ENCODE peak calls at places on chromosomes 6 and 20, in four cellular contexts. V, T, K and Z are unnamed samples.

GRCh38 chr20:17615645-17616479 is 46.0 kb downstream of the DSTN start:
- DNase-seq in V (no peak), K (no peak), T (no peak), Z (no peak)

GRCh38 chr6:38997128-38997761 is 51.3 kb upstream of the GLP1R start:
- DNase-seq in T (no peak), V (peak), K (peak), Z (no peak)

GRCh38 chr6:73666393-73666792 is 12.6 kb upstream of the SLC17A5 start:
- DNase-seq in V (no peak), K (no peak), T (no peak), Z (no peak)

GRCh38 chr6:37696841-37697735 is 595 bp downstream of the MDGA1 start:
- DNase-seq in T (peak), V (peak), K (peak), Z (peak)

GRCh38 chr6:28809947-28810654 is 113.7 kb downstream of the TRIM27 start:
- DNase-seq in K (no peak), V (no peak), T (no peak), Z (no peak)

GRCh38 chr20:20201124-20201523 is 148.8 kb downstream of the CFAP61 start:
- DNase-seq in K (no peak), T (no peak), V (no peak), Z (no peak)

GRCh38 chr6:139152088-139152891 is 17.4 kb downstream of the HECA start:
- DNase-seq in K (no peak), T (no peak), V (no peak), Z (no peak)

GRCh38 chr20:21272679-21273078 is 30.5 kb upstream of the XRN2 start:
- DNase-seq in K (no peak), T (no peak), V (no peak), Z (no peak)

GRCh38 chr6:42929928-42930360 is 664 bp downstream of the CNPY3 start:
- DNase-seq in V (no peak), T (peak), K (peak), Z (peak)

GRCh38 chr20:9397928-9398327 is 116.5 kb upstream of the LAMP5 start:
- DNase-seq in T (no peak), V (no peak), K (no peak), Z (no peak)

GRCh38 chr20:50193169-50193850 is 2.7 kb downstream of the CEBPB start:
- DNase-seq in T (no peak), V (no peak), K (peak), Z (no peak)

GRCh38 chr6:116108836-116109235 is 8.2 kb downstream of the NT5DC1 start:
- DNase-seq in V (no peak), T (no peak), K (no peak), Z (no peak)

GRCh38 chr20:44001667-44002596 is 87.3 kb downstream of the TOX2 start:
- DNase-seq in K (no peak), T (no peak), V (no peak), Z (no peak)

GRCh38 chr6:70666726-70667125 is 957 bp upstream of the SMAP1 start:
- DNase-seq in V (no peak), T (no peak), K (no peak), Z (no peak)

GRCh38 chr6:87944541-87944954 is 103.1 kb upstream of the SPACA1 start:
- DNase-seq in T (no peak), V (peak), K (peak), Z (no peak)

GRCh38 chr6:139381216-139381615 is 6.8 kb upstream of the CITED2 start:
- DNase-seq in V (no peak), K (no peak), T (no peak), Z (no peak)

GRCh38 chr20:731891-732560 is 36.3 kb downstream of the SLC52A3 start:
- DNase-seq in K (no peak), V (no peak), T (no peak), Z (no peak)

GRCh38 chr6:118659513-118660217 is 8.3 kb upstream of the CEP85L start:
- DNase-seq in T (no peak), V (no peak), K (peak), Z (no peak)

GRCh38 chr20:38146628-38147027 is 18.4 kb downstream of the TGM2 start:
- DNase-seq in V (no peak), T (no peak), K (no peak), Z (no peak)